ENCODE peak calls at places on chromosomes 6 and 20, in nine cellular contexts. K is foreskin keratinocyte; Q is AG09319; Y is activated T-helper 1 cell treated with anti-CD3 and anti-CD28 coated beads, Interleukin-2, amount 50 U/mL, for 16 hours; O is EL; A is fibroblast of lung; P is mesenchymal stem cell; B is HTR-8/SVneo; V is stimulated activated CD4-positive, alpha-beta T cell treated with anti-CD3 and anti-CD28 coated beads, Interleukin-1b, Interleukin-23, amount 100 ng/mL, for 1 hour. T is an unnamed sample.

GRCh38 chr6:95848717-95849116 is 167.1 kb upstream of the FUT9 start:
- DNase-seq in Y (no peak), Q (no peak), A (no peak), K (no peak), B (no peak), V (no peak), P (no peak), O (no peak), T (no peak)

GRCh38 chr6:163937071-163937470 is 522.6 kb downstream of the QKI start:
- DNase-seq in O (no peak), V (no peak), B (no peak), K (no peak), P (no peak), Y (no peak), A (no peak), Q (no peak), T (no peak)

GRCh38 chr6:155341130-155341828 is 27.0 kb upstream of the TFB1M start:
- DNase-seq in K (peak), B (no peak), Y (no peak), A (peak), V (no peak), Q (no peak), O (peak), P (peak), T (no peak)

GRCh38 chr20:59994697-59995122 is 36.5 kb downstream of the CDH26 start:
- DNase-seq in B (peak), Q (no peak), V (no peak), Y (no peak), A (peak), K (peak), P (no peak), O (peak), T (no peak)

GRCh38 chr6:44697333-44697732 is 309.8 kb downstream of the CDC5L start:
- DNase-seq in B (no peak), Q (no peak), A (peak), P (no peak), O (peak), Y (no peak), V (no peak), K (no peak), T (no peak)

GRCh38 chr6:138817799-138818198 is 21.9 kb downstream of the ECT2L start:
- DNase-seq in B (peak), K (peak), V (no peak), P (peak), Y (no peak), Q (peak), O (peak), A (peak), T (no peak)

GRCh38 chr6:137387365-137387764 is 106.8 kb downstream of the OLIG3 start:
- DNase-seq in B (no peak), Q (no peak), K (no peak), V (no peak), O (no peak), A (no peak), Y (no peak), P (no peak), T (no peak)

GRCh38 chr20:8005033-8005432 is 14.5 kb downstream of the TMX4 start:
- DNase-seq in A (no peak), Y (no peak), O (no peak), V (no peak), Q (no peak), P (no peak), B (no peak), K (no peak), T (no peak)

GRCh38 chr6:107490568-107491058 is 696 bp downstream of the SOBP start:
- DNase-seq in Y (no peak), P (no peak), B (peak), O (no peak), A (no peak), K (peak), V (no peak), Q (no peak), T (no peak)

GRCh38 chr6:1222426-1223311 is 89.2 kb upstream of the FOXQ1 start:
- DNase-seq in P (no peak), V (no peak), Y (no peak), O (no peak), B (no peak), Q (no peak), K (no peak), A (no peak), T (no peak)

GRCh38 chr20:50029697-50030428 is 47.1 kb downstream of the SNAI1 start:
- DNase-seq in B (peak), A (peak), Q (peak), V (no peak), K (no peak), Y (no peak), O (peak), P (peak), T (peak)

GRCh38 chr6:166495487-166496314 is 90.8 kb downstream of the RAMACL start:
- DNase-seq in V (no peak), A (no peak), K (no peak), P (no peak), Y (no peak), Q (no peak), O (no peak), B (no peak), T (no peak)

GRCh38 chr20:46712056-46712636 is 2.7 kb downstream of the SLC2A10 start:
- DNase-seq in B (no peak), Y (no peak), K (no peak), P (no peak), A (no peak), Q (no peak), O (no peak), V (no peak), T (no peak)